ENCODE peak calls at places on chromosome 17, in four cellular contexts. B is AG04450, X is adrenal gland, Y is small intestine. K is an unnamed sample.

GRCh38 chr17:45790296-45790922 is 6.3 kb downstream of the CRHR1 start:
- DNase-seq in B (no peak), X (no peak), Y (peak), K (no peak)

GRCh38 chr17:3475155-3475808 is 515 bp upstream of the ASPA start:
- DNase-seq in B (no peak), X (no peak), Y (no peak), K (no peak)

GRCh38 chr17:82863646-82863940 is 23.8 kb upstream of the ZNF750 start:
- DNase-seq in B (no peak), X (no peak), Y (no peak), K (no peak)

GRCh38 chr17:14307560-14308024 is 6.7 kb downstream of the HS3ST3B1 start:
- DNase-seq in B (no peak), X (peak), Y (no peak), K (no peak)

GRCh38 chr17:17708816-17709215 is 27.6 kb downstream of the RAI1 start:
- DNase-seq in B (no peak), X (no peak), Y (no peak), K (no peak)

GRCh38 chr17:2050246-2050866 is 4.5 kb upstream of the HIC1 start:
- DNase-seq in B (no peak), X (peak), Y (peak), K (no peak)

GRCh38 chr17:80036715-80037477 is 454 bp downstream of the CCDC40 start:
- DNase-seq in B (no peak), X (peak), Y (no peak), K (no peak)

GRCh38 chr17:34847939-34848338 is 113.3 kb downstream of the CCT6B start:
- DNase-seq in B (no peak), X (no peak), Y (no peak), K (no peak)

GRCh38 chr17:1486802-1487695 is 5.4 kb downstream of the MYO1C start:
- DNase-seq in B (no peak), X (peak), Y (peak), K (peak)

GRCh38 chr17:45222273-45222993 is 748 bp downstream of the FMNL1 start:
- DNase-seq in B (no peak), X (no peak), Y (no peak), K (no peak)

GRCh38 chr17:18231156-18231555 is 5.7 kb downstream of the LLGL1 start:
- DNase-seq in B (no peak), X (no peak), Y (no peak), K (no peak)

GRCh38 chr17:63086483-63087185 is 120.6 kb downstream of the TANC2 start:
- DNase-seq in B (no peak), X (no peak), Y (peak), K (no peak)

GRCh38 chr17:50339381-50339780 is 6.5 kb upstream of the XYLT2 start:
- DNase-seq in B (no peak), X (no peak), Y (no peak), K (no peak)

GRCh38 chr17:26731005-26731921 is 562.7 kb upstream of the WSB1 start:
- DNase-seq in B (no peak), X (no peak), Y (no peak), K (no peak)

GRCh38 chr17:4598776-4599504 is 14.6 kb downstream of the SMTNL2 start:
- DNase-seq in B (no peak), X (no peak), Y (no peak), K (peak)

GRCh38 chr17:68439656-68440290 is 17.5 kb downstream of the WIPI1 start:
- DNase-seq in B (no peak), X (no peak), Y (no peak), K (no peak)

GRCh38 chr17:48335858-48336500 is 94.0 kb downstream of the SKAP1 start:
- DNase-seq in B (peak), X (no peak), Y (peak), K (no peak)

GRCh38 chr17:38918129-38918913 is 7.1 kb upstream of the LASP1NB start:
- DNase-seq in B (no peak), X (no peak), Y (no peak), K (no peak)

GRCh38 chr17:5783269-5783668 is 199.0 kb upstream of the NLRP1 start:
- DNase-seq in B (no peak), X (no peak), Y (no peak), K (no peak)
- H3K4me3 ChIP-seq in B (no peak), X (no peak), Y (no peak), K (no peak)

GRCh38 chr17:27770877-27771276 is 29.5 kb downstream of the NOS2 start:
- DNase-seq in B (no peak), X (no peak), Y (no peak), K (no peak)
- H3K4me3 ChIP-seq in B (no peak), X (no peak), Y (no peak), K (no peak)

GRCh38 chr17:78739331-78739853 is 42.7 kb downstream of the CYTH1 start:
- DNase-seq in B (no peak), X (no peak), Y (no peak), K (no peak)
- H3K4me3 ChIP-seq in B (no peak), X (no peak), Y (no peak), K (no peak)

GRCh38 chr17:29163563-29163962 is 16.6 kb downstream of the MYO18A start:
- DNase-seq in B (no peak), X (no peak), Y (no peak), K (no peak)

GRCh38 chr17:29160253-29160652 is 19.9 kb downstream of the MYO18A start:
- DNase-seq in B (no peak), X (no peak), Y (no peak), K (no peak)

GRCh38 chr17:29162082-29162908 is 17.9 kb downstream of the MYO18A start:
- DNase-seq in B (no peak), X (no peak), Y (peak), K (no peak)

GRCh38 chr17:29165261-29165660 is 14.9 kb downstream of the MYO18A start:
- DNase-seq in B (no peak), X (no peak), Y (no peak), K (no peak)

GRCh38 chr17:29162909-29163341 is 17.3 kb downstream of the MYO18A start:
- DNase-seq in B (no peak), X (no peak), Y (no peak), K (no peak)
- H3K4me3 ChIP-seq in B (no peak), X (no peak), Y (no peak), K (no peak)

DNA sequence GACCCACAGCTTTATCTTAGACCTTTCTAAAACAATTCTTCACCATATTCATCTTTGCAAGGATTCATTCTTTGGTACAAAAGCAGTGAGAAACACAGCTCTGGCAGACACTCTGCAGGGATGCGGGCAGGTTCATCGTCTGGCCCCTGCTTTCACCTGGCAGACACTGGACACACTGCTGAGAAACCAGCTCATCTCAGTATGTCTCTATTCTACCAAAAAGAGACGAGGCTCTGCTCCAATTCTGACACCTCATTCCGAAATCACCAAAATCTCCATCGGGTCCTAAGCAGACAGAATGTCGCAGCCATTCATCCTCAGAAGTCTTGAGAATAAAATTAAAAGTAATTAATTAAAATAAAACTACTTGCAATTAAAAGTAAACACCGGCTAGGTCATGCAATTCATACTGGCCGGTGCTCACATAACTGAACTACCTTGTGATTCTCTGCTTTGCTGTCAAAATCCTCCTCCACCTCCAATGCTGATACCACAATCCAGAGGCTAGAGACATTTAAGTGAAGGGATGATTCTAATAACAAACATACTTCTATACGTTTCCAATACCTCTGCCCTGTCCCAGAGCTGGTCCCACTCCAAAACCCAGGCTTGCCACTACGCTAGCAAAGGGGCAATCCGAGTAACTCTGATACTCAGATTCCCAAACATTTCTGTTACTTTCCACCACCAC is 1.3 kb downstream of the RNF157 start:
- DNase-seq in B (no peak), X (no peak), Y (no peak), K (no peak)
- H3K4me3 ChIP-seq in B (no peak), X (no peak), Y (peak), K (no peak)

GRCh38 chr17:21126645-21127507 is at the start of gene DHRS7B:
- DNase-seq in B (peak), X (peak), Y (peak), K (peak)

GRCh38 chr17:21129023-21129681 is 2.4 kb downstream of the DHRS7B start:
- DNase-seq in B (peak), X (peak), Y (peak), K (no peak)

GRCh38 chr17:21124096-21124495 is 2.7 kb upstream of the DHRS7B start:
- DNase-seq in B (no peak), X (no peak), Y (no peak), K (no peak)

GRCh38 chr17:21127508-21128077 is 829 bp downstream of the DHRS7B start:
- DNase-seq in B (no peak), X (no peak), Y (no peak), K (no peak)

DNA sequence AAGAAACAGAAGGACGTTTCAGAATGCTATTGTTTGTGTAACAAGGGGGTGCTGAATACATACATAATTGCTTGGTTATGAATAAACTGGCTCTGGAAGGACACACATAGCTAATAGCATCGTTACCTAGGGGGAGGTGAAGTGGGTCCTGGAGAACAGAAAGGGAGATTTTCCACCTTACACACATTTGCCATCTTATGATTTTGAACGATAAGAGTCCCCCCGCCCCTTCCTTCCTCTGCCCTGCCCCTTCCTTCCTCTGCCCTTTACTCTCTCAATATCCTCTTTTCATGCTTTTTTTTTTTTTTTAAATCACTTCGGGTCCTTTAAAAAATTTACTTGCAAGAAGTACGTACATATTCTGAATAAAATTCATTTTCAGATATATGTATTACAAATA is 902 bp upstream of the DHRS7B start:
- DNase-seq in B (no peak), X (no peak), Y (no peak), K (no peak)
- H3K4me3 ChIP-seq in B (no peak), X (no peak), Y (no peak), K (no peak)

GRCh38 chr17:16473286-16474011 is 18.5 kb downstream of the LRRC75A start:
- DNase-seq in B (no peak), X (no peak), Y (no peak), K (no peak)
- H3K4me3 ChIP-seq in B (no peak), X (no peak), Y (no peak), K (no peak)

K was measured in heart left ventricle.